ENCODE peak calls at places on chromosomes 12 and 14, in eight cellular contexts. One of them, this sample, is unnamed.

GRCh38 chr14:94403312-94403711 is 14.9 kb upstream of the SERPINA1 start:
- DNase-seq in endothelial cell: no peak
- DNase-seq in heart right ventricle: no peak
- DNase-seq in activated CD4-positive, alpha-beta T cell treated with anti-CD3 and anti-CD28 coated beads for 48 hours: no peak
- DNase-seq in right atrium auricular region: no peak
- DNase-seq in colonic mucosa: no peak
- DNase-seq in CD14-positive monocyte: no peak
- DNase-seq in NCI-H460: no peak
- DNase-seq in this sample: no peak

GRCh38 chr12:64256166-64256800 is 34.2 kb upstream of the KICS2 start:
- DNase-seq in endothelial cell: no peak
- DNase-seq in heart right ventricle: peak; percentile 29
- DNase-seq in activated CD4-positive, alpha-beta T cell treated with anti-CD3 and anti-CD28 coated beads for 48 hours: no peak
- DNase-seq in right atrium auricular region: no peak
- DNase-seq in colonic mucosa: no peak
- DNase-seq in CD14-positive monocyte: no peak
- DNase-seq in NCI-H460: peak; percentile 69
- DNase-seq in this sample: no peak

GRCh38 chr12:49336645-49337584 is at the start of gene C1QL4:
- DNase-seq in endothelial cell: peak; percentile 95
- DNase-seq in heart right ventricle: peak; percentile 81
- DNase-seq in activated CD4-positive, alpha-beta T cell treated with anti-CD3 and anti-CD28 coated beads for 48 hours: peak; percentile 91
- DNase-seq in right atrium auricular region: peak; percentile 75
- DNase-seq in colonic mucosa: peak; percentile 88
- DNase-seq in CD14-positive monocyte: peak; percentile 73
- DNase-seq in NCI-H460: peak; percentile 69
- DNase-seq in this sample: peak; percentile 64

GRCh38 chr12:126338031-126338441 is 1272.8 kb downstream of the AACS start:
- DNase-seq in endothelial cell: no peak
- DNase-seq in heart right ventricle: no peak
- DNase-seq in activated CD4-positive, alpha-beta T cell treated with anti-CD3 and anti-CD28 coated beads for 48 hours: no peak
- DNase-seq in right atrium auricular region: no peak
- DNase-seq in colonic mucosa: no peak
- DNase-seq in CD14-positive monocyte: no peak
- DNase-seq in NCI-H460: peak; percentile 54
- DNase-seq in this sample: no peak

GRCh38 chr14:26765768-26766550 is 168.1 kb upstream of the NOVA1 start:
- DNase-seq in endothelial cell: no peak
- DNase-seq in heart right ventricle: peak; percentile 45
- DNase-seq in activated CD4-positive, alpha-beta T cell treated with anti-CD3 and anti-CD28 coated beads for 48 hours: no peak
- DNase-seq in right atrium auricular region: peak; percentile 72
- DNase-seq in colonic mucosa: peak; percentile 30
- DNase-seq in CD14-positive monocyte: no peak
- DNase-seq in NCI-H460: peak; percentile 32
- DNase-seq in this sample: no peak

GRCh38 chr14:102418853-102419240 is 56.1 kb downstream of the TECPR2 start:
- DNase-seq in endothelial cell: no peak
- DNase-seq in heart right ventricle: no peak
- DNase-seq in activated CD4-positive, alpha-beta T cell treated with anti-CD3 and anti-CD28 coated beads for 48 hours: no peak
- DNase-seq in right atrium auricular region: no peak
- DNase-seq in colonic mucosa: no peak
- DNase-seq in CD14-positive monocyte: no peak
- DNase-seq in NCI-H460: no peak
- DNase-seq in this sample: no peak

GRCh38 chr12:57332646-57333312 is 81.8 kb upstream of the STAC3 start:
- DNase-seq in endothelial cell: no peak
- DNase-seq in heart right ventricle: no peak
- DNase-seq in activated CD4-positive, alpha-beta T cell treated with anti-CD3 and anti-CD28 coated beads for 48 hours: no peak
- DNase-seq in right atrium auricular region: no peak
- DNase-seq in colonic mucosa: no peak
- DNase-seq in CD14-positive monocyte: no peak
- DNase-seq in NCI-H460: no peak
- DNase-seq in this sample: no peak

GRCh38 chr12:121135320-121135719 is 2.6 kb downstream of the P2RX7 start:
- DNase-seq in endothelial cell: no peak
- DNase-seq in heart right ventricle: no peak
- DNase-seq in activated CD4-positive, alpha-beta T cell treated with anti-CD3 and anti-CD28 coated beads for 48 hours: no peak
- DNase-seq in right atrium auricular region: no peak
- DNase-seq in colonic mucosa: no peak
- DNase-seq in CD14-positive monocyte: no peak
- DNase-seq in NCI-H460: no peak
- DNase-seq in this sample: no peak

GRCh38 chr12:69583203-69583602 is 2.1 kb upstream of the CCT2 start:
- DNase-seq in endothelial cell: no peak
- DNase-seq in heart right ventricle: no peak
- DNase-seq in activated CD4-positive, alpha-beta T cell treated with anti-CD3 and anti-CD28 coated beads for 48 hours: no peak
- DNase-seq in right atrium auricular region: no peak
- DNase-seq in colonic mucosa: no peak
- DNase-seq in CD14-positive monocyte: no peak
- DNase-seq in NCI-H460: no peak
- DNase-seq in this sample: no peak

GRCh38 chr14:86540636-86541247 is 1010.8 kb downstream of the FLRT2 start:
- DNase-seq in endothelial cell: no peak
- DNase-seq in heart right ventricle: no peak
- DNase-seq in activated CD4-positive, alpha-beta T cell treated with anti-CD3 and anti-CD28 coated beads for 48 hours: no peak
- DNase-seq in right atrium auricular region: no peak
- DNase-seq in colonic mucosa: no peak
- DNase-seq in CD14-positive monocyte: no peak
- DNase-seq in NCI-H460: no peak
- DNase-seq in this sample: no peak